ENCODE peak calls at places on chromosomes 16 and 17, in seven cellular contexts. W is uterus, K is lower lobe of right lung, X is fibroblast of mammary gland, I is AG10803, F is astrocyte of the spinal cord, P is cardiac fibroblast. B is an unnamed sample.

GRCh38 chr17:18281815-18282214 is 21.4 kb downstream of the MIEF2 start:
- DNase-seq in W (no peak), I (no peak), X (no peak), K (no peak), F (no peak), P (no peak), B (peak)

GRCh38 chr17:64499805-64500486 is 3.1 kb upstream of the POLG2 start:
- DNase-seq in K (no peak), W (no peak), X (peak), F (no peak), I (peak), P (peak), B (no peak)

GRCh38 chr16:71882505-71883192 is 1.3 kb downstream of the ZNF821 start:
- DNase-seq in P (peak), K (no peak), X (peak), F (peak), I (peak), W (peak), B (no peak)

GRCh38 chr17:2980211-2980903 is 83.0 kb downstream of the OR1D5 start:
- DNase-seq in I (no peak), W (no peak), K (no peak), P (no peak), F (no peak), X (no peak), B (no peak)

GRCh38 chr17:16440814-16441629 is 25.7 kb downstream of the TRPV2 start:
- DNase-seq in X (no peak), I (peak), P (no peak), W (no peak), F (no peak), K (no peak), B (no peak)

GRCh38 chr16:66959645-66960177 is 1.4 kb upstream of the CES3 start:
- DNase-seq in W (no peak), I (no peak), F (no peak), X (no peak), K (peak), P (no peak), B (no peak)

GRCh38 chr17:37117743-37118142 is 169.0 kb downstream of the AATF start:
- DNase-seq in X (no peak), F (no peak), K (no peak), P (no peak), W (no peak), I (no peak), B (no peak)

GRCh38 chr16:29940656-29941055 is 14.6 kb upstream of the KCTD13 start:
- DNase-seq in K (no peak), I (no peak), W (no peak), P (peak), F (peak), X (no peak), B (no peak)

GRCh38 chr17:74211141-74211928 is 2.0 kb upstream of the TTYH2 start:
- DNase-seq in I (no peak), P (no peak), X (peak), W (no peak), K (no peak), F (peak), B (no peak)

GRCh38 chr16:26542198-26542597 is 524.5 kb upstream of the C16orf82 start:
- DNase-seq in X (no peak), I (no peak), F (no peak), W (no peak), P (no peak), K (no peak), B (no peak)

GRCh38 chr17:3754458-3755334 is 31.0 kb downstream of the HASPIN start:
- DNase-seq in W (no peak), P (no peak), X (peak), F (no peak), I (no peak), K (peak), B (no peak)

GRCh38 chr17:8532021-8532420 is 96.3 kb downstream of the NDEL1 start:
- DNase-seq in P (peak), I (no peak), X (no peak), F (peak), W (no peak), K (no peak), B (no peak)

GRCh38 chr16:88512728-88513674 is 57.2 kb upstream of the ZC3H18 start:
- DNase-seq in P (no peak), F (no peak), W (no peak), K (no peak), I (no peak), X (no peak), B (no peak)

GRCh38 chr16:55035037-55035436 is 104.4 kb downstream of the IRX5 start:
- DNase-seq in W (no peak), X (peak), F (no peak), I (no peak), P (no peak), K (peak), B (no peak)

GRCh38 chr16:49619811-49620157 is 236.1 kb downstream of the ZNF423 start:
- DNase-seq in W (no peak), P (no peak), K (no peak), F (no peak), X (no peak), I (no peak), B (no peak)

GRCh38 chr17:49527927-49528651 is 33.0 kb downstream of the NGFR start:
- DNase-seq in F (no peak), W (no peak), K (no peak), I (no peak), P (no peak), X (no peak), B (no peak)

GRCh38 chr16:57186630-57187507 is 740 bp downstream of the RSPRY1 start:
- DNase-seq in K (no peak), I (peak), X (peak), W (peak), F (peak), P (no peak), B (no peak)

GRCh38 chr17:34580685-34581445 is 1.5 kb downstream of the TMEM132E start:
- DNase-seq in K (no peak), I (no peak), F (no peak), X (no peak), P (no peak), W (no peak), B (no peak)

GRCh38 chr16:81403601-81404391 is 40.8 kb upstream of the CMIP start:
- DNase-seq in K (peak), X (peak), P (peak), W (peak), I (peak), F (peak), B (peak)
- H3K4me3 ChIP-seq in K (peak), X (peak), P (no peak), W (no peak), I (peak), F (peak), B (no peak)

GRCh38 chr16:79571753-79572544 is 28.6 kb downstream of the MAF start:
- DNase-seq in F (no peak), K (no peak), W (no peak), P (no peak), I (no peak), X (no peak), B (no peak)

GRCh38 chr16:79573881-79574280 is 26.7 kb downstream of the MAF start:
- DNase-seq in P (no peak), I (no peak), K (no peak), W (no peak), F (no peak), X (no peak), B (no peak)

GRCh38 chr16:79573071-79573470 is 27.5 kb downstream of the MAF start:
- DNase-seq in X (no peak), W (no peak), I (no peak), P (no peak), F (no peak), K (no peak), B (no peak)

GRCh38 chr16:79571065-79571697 is 29.4 kb downstream of the MAF start:
- DNase-seq in P (peak), F (no peak), X (peak), W (peak), I (no peak), K (no peak), B (no peak)
- H3K4me3 ChIP-seq in P (no peak), F (no peak), X (no peak), W (no peak), I (no peak), K (peak), B (peak)

GRCh38 chr17:47286198-47286914 is 32.7 kb downstream of the ITGB3 start:
- DNase-seq in W (no peak), F (peak), P (no peak), K (no peak), I (peak), X (peak), B (no peak)
- H3K4me3 ChIP-seq in W (no peak), F (no peak), P (no peak), K (no peak), I (no peak), X (no peak), B (no peak)

DNA sequence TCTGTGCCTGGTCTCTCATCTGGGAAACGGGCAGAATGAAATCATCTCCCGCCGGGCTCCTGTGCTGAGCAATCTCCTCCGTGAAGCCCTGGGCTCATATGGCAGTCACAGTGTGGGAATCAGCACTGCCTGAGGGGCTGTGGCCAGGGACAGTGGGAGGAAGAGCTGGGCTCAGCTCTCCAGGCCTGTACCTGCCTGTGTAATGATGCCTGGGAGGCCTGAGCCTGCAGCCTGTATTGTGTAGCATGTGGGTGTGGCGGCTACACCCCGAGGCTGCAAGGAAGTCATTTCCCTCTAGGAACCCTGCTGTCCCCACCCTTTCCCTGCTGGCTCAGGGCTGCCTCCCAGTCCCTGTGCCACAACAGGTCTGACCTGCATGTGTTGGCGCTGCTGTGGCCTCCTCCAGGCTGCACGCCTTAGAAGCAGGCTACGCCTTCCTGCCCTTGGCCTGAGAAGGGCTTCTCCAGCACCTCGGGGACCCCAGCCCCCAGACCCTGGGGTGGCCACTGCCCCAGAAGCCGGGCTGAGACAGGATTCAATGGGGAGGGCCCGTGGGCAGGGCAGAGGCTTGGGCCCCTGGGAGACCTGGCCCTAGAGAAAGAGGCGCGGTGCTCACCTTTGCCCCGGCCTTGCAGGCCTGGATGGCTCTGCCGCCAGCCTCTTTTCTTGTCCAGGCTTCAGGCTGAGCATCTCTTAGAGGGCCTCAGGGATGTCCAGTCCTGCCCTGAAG is 2.1 kb downstream of the ITGB4 start:
- DNase-seq in P (no peak), I (no peak), F (no peak), K (peak), W (no peak), X (no peak), B (no peak)
- H3K4me3 ChIP-seq in P (no peak), I (no peak), F (no peak), K (peak), W (no peak), X (no peak), B (no peak)

DNA sequence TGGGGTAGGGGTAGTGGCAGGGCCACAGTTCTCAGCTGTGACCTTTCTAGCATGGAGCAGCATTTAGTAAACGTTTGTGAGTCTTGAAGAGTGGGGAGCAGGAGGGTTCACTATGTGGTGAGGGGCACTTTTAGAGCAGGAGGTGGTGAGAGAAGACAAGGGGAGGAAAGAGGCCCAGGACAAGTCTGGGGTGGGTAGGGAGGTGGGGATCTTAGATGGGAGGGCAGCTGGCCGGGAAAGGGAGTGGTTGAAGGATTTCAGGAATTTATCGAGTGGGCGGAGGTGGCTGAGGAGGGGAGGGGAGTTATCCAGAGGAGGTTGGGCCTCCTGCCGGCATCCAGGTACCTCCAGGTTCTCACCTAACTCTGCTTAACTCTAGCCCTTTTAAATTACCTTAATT is 1.9 kb downstream of the CLEC16A start:
- DNase-seq in I (no peak), F (no peak), K (no peak), X (no peak), P (peak), W (no peak), B (no peak)
- H3K4me3 ChIP-seq in I (peak), F (no peak), K (peak), X (no peak), P (no peak), W (no peak), B (no peak)

GRCh38 chr16:3458278-3458851 is 14.9 kb downstream of the NAA60 start:
- DNase-seq in X (no peak), I (peak), P (peak), K (no peak), F (peak), W (no peak), B (peak)

GRCh38 chr16:3460585-3460984 is 17.1 kb downstream of the NAA60 start:
- DNase-seq in X (no peak), I (no peak), K (no peak), F (no peak), P (no peak), W (no peak), B (no peak)

GRCh38 chr16:3458852-3459361 is 15.4 kb downstream of the NAA60 start:
- DNase-seq in X (peak), K (no peak), P (peak), W (no peak), I (peak), F (peak), B (no peak)

GRCh38 chr16:3460121-3460520 is 16.6 kb downstream of the NAA60 start:
- DNase-seq in I (no peak), K (no peak), X (no peak), F (no peak), P (no peak), W (no peak), B (no peak)

DNA sequence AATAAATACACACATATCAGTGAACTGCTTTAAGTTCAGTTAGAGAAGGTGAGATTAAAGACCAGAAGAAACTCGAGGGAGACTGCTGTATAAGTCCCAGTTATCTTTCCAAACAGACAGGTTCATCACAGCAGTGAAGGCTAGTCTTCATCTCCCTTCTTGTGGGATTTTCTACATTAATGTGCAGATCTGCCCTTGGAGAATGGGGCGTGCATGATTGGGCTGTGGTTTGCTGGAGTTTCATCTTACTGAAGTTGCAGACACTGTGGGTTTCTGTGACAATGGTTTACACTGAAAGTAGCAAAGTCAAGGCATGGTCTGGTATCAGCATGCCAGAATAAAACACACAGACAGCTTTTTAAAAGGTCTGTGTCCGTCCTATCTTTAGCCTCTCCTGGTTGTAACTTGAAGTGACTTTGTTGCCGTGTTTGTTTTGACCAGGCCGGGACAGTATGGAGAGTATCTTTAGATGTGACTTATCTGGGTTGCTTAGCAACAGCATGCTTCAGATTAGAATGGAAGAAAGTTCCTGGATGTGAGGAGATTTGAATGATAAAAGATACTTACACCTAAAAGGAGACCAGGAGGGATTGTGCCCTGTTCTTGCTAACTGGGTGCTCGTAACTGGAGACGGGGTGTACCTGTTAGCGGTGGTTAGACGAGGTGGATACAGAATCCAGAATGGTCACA is 16.1 kb downstream of the NAA60 start:
- DNase-seq in K (no peak), W (no peak), X (no peak), F (no peak), I (no peak), P (no peak), B (no peak)
- H3K4me3 ChIP-seq in K (peak), W (no peak), X (peak), F (peak), I (peak), P (peak), B (peak)